ENCODE peak calls at places on chromosomes 5 and 9, in eight cellular contexts. M, F, T, J, K, N, C and U are unnamed samples. For H3K4me1, the result is how much of the 10 kb centered on the place peaks cover.

GRCh38 chr9:137757613-137758029 is 120.0 kb upstream of the CACNA1B start:
- DNase-seq in M (no peak), F (no peak), T (no peak), J (no peak), K (no peak), N (peak), C (no peak), U (no peak)

GRCh38 chr9:107276966-107277710 is 5.9 kb upstream of the RAD23B start:
- DNase-seq in M (no peak), F (no peak), T (no peak), J (no peak), K (no peak), N (no peak), C (no peak), U (no peak)

GRCh38 chr5:172150514-172151425 is 37.3 kb downstream of the STK10 start:
- DNase-seq in M (no peak), F (peak), T (peak), J (no peak), K (no peak), N (peak), C (peak), U (peak)

GRCh38 chr5:88675758-88676636 is 207.0 kb downstream of the MEF2C start:
- DNase-seq in M (peak), F (no peak), T (peak), J (no peak), K (peak), N (no peak), C (no peak), U (no peak)

GRCh38 chr5:171299228-171299627 is 9.8 kb upstream of the TLX3 start:
- DNase-seq in M (no peak), F (no peak), T (no peak), J (no peak), K (no peak), N (no peak), C (no peak), U (no peak)

GRCh38 chr9:134007150-134007549 is 15.0 kb upstream of the VAV2 start:
- DNase-seq in M (no peak), F (no peak), T (no peak), J (no peak), K (no peak), N (no peak), C (no peak), U (no peak)

GRCh38 chr9:95494022-95494415 is 22.8 kb downstream of the PTCH1 start:
- DNase-seq in M (no peak), F (no peak), T (no peak), J (no peak), K (no peak), N (peak), C (no peak), U (no peak)

GRCh38 chr9:122580360-122580759 is 2.8 kb downstream of the OR1L8 start:
- DNase-seq in M (no peak), F (no peak), T (no peak), J (no peak), K (no peak), N (no peak), C (no peak), U (no peak)

GRCh38 chr9:105510024-105510423 is 47.9 kb upstream of the FKTN start:
- DNase-seq in M (no peak), F (no peak), T (no peak), J (no peak), K (no peak), N (no peak), C (no peak), U (no peak)

GRCh38 chr9:137253717-137254623 is 1.2 kb upstream of the NELFB start:
- DNase-seq in M (no peak), F (peak), T (no peak), J (no peak), K (no peak), N (no peak), C (no peak), U (no peak)

GRCh38 chr9:21095561-21095960 is 17.8 kb upstream of the IFNB1 start:
- DNase-seq in M (no peak), F (no peak), T (no peak), J (no peak), K (no peak), N (no peak), C (no peak), U (no peak)

GRCh38 chr5:110832683-110833082 is 93.9 kb downstream of the SLC25A46 start:
- DNase-seq in M (no peak), F (no peak), T (no peak), J (no peak), K (no peak), N (no peak), C (no peak), U (no peak)

GRCh38 chr5:74634611-74635286 is 5.8 kb downstream of the ENC1 start:
- DNase-seq in M (no peak), F (no peak), T (no peak), J (no peak), K (no peak), N (no peak), C (no peak), U (no peak)
- H3K4me1 ChIP-seq in M (under half), F (under half), T (under half), J (under half), K (under half), N (under half), C (under half), U (under half)

DNA sequence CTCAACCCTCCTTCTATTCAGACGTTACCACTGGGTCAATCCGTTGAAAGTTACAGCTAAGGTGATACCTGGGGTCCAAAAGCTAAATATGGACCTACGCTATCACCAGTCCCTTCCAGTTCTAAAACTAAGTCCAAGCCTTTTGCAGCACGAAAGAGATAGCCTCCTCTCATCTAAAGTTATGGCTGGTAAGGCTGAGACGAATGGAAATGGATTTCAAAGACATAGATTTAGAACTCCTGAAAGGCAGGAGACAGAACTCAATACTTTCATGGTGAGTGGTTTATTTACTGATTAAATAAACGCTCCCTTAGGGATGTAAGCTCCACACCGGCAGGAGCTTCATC is 751 bp upstream of the RIC1 start:
- DNase-seq in M (no peak), F (no peak), T (no peak), J (no peak), K (no peak), N (no peak), C (no peak), U (no peak)
- H3K4me1 ChIP-seq in M (under half), F (under half), T (under half), J (under half), K (under half), N (half or more), C (under half), U (under half)

GRCh38 chr9:129572517-129572916 is 48.4 kb downstream of the C9orf50 start:
- DNase-seq in M (no peak), F (no peak), T (no peak), J (no peak), K (peak), N (no peak), C (no peak), U (no peak)
- H3K4me1 ChIP-seq in M (under half), F (under half), T (under half), J (under half), K (under half), N (under half), C (under half), U (under half)

GRCh38 chr5:119347996-119348395 is 7.8 kb upstream of the TNFAIP8 start:
- DNase-seq in M (no peak), F (no peak), T (no peak), J (no peak), K (no peak), N (no peak), C (no peak), U (no peak)
- H3K4me1 ChIP-seq in M (under half), F (under half), T (under half), J (under half), K (under half), N (half or more), C (under half), U (under half)